ENCODE peak calls at places on chromosome 13, in seven cellular contexts. One of them, this sample, is unnamed.

GRCh38 chr13:113045214-113046007 is 60.2 kb upstream of the F7 start:
- DNase-seq in upper lobe of left lung: no peak
- DNase-seq in uterus: no peak
- DNase-seq in tibial nerve: no peak
- DNase-seq in A549: no peak
- DNase-seq in body of pancreas: no peak
- DNase-seq in transverse colon: no peak
- DNase-seq in this sample: no peak

GRCh38 chr13:109989686-109990085 is 203.3 kb upstream of the IRS2 start:
- DNase-seq in transverse colon: no peak
- DNase-seq in upper lobe of left lung: no peak
- DNase-seq in uterus: no peak
- DNase-seq in body of pancreas: no peak
- DNase-seq in tibial nerve: no peak
- DNase-seq in A549: no peak
- DNase-seq in this sample: no peak

GRCh38 chr13:110448230-110448629 is 113.3 kb downstream of the RAB20 start:
- DNase-seq in transverse colon: no peak
- DNase-seq in A549: no peak
- DNase-seq in upper lobe of left lung: no peak
- DNase-seq in body of pancreas: no peak
- DNase-seq in tibial nerve: no peak
- DNase-seq in uterus: peak
- DNase-seq in this sample: no peak

GRCh38 chr13:29479716-29480492 is 115.6 kb downstream of the SLC7A1 start:
- DNase-seq in transverse colon: no peak
- DNase-seq in uterus: no peak
- DNase-seq in body of pancreas: no peak
- DNase-seq in tibial nerve: no peak
- DNase-seq in A549: no peak
- DNase-seq in upper lobe of left lung: no peak
- DNase-seq in this sample: no peak

GRCh38 chr13:41085961-41086360 is 24.7 kb downstream of the WBP4 start:
- DNase-seq in body of pancreas: no peak
- DNase-seq in upper lobe of left lung: no peak
- DNase-seq in transverse colon: no peak
- DNase-seq in tibial nerve: no peak
- DNase-seq in A549: no peak
- DNase-seq in uterus: no peak
- DNase-seq in this sample: peak

GRCh38 chr13:39767791-39768564 is 112.5 kb downstream of the COG6 start:
- DNase-seq in uterus: no peak
- DNase-seq in upper lobe of left lung: no peak
- DNase-seq in body of pancreas: no peak
- DNase-seq in tibial nerve: no peak
- DNase-seq in transverse colon: peak
- DNase-seq in A549: no peak
- DNase-seq in this sample: no peak

GRCh38 chr13:51806571-51806970 is 2.6 kb upstream of the DHRS12 start:
- DNase-seq in uterus: no peak
- DNase-seq in upper lobe of left lung: no peak
- DNase-seq in body of pancreas: peak
- DNase-seq in tibial nerve: peak
- DNase-seq in A549: no peak
- DNase-seq in transverse colon: no peak
- DNase-seq in this sample: peak

GRCh38 chr13:109509154-109509905 is 277.1 kb downstream of the IRS2 start:
- DNase-seq in upper lobe of left lung: no peak
- DNase-seq in body of pancreas: no peak
- DNase-seq in uterus: no peak
- DNase-seq in A549: no peak
- DNase-seq in transverse colon: no peak
- DNase-seq in tibial nerve: no peak
- DNase-seq in this sample: no peak

GRCh38 chr13:25796474-25796873 is 255.3 kb downstream of the SHISA2 start:
- DNase-seq in upper lobe of left lung: no peak
- DNase-seq in uterus: no peak
- DNase-seq in body of pancreas: no peak
- DNase-seq in transverse colon: no peak
- DNase-seq in tibial nerve: no peak
- DNase-seq in A549: no peak
- DNase-seq in this sample: no peak

GRCh38 chr13:31793246-31793645 is 53.9 kb downstream of the RXFP2 start:
- DNase-seq in upper lobe of left lung: no peak
- DNase-seq in uterus: no peak
- DNase-seq in tibial nerve: no peak
- DNase-seq in A549: no peak
- DNase-seq in body of pancreas: no peak
- DNase-seq in transverse colon: no peak
- DNase-seq in this sample: no peak

GRCh38 chr13:110624766-110625756 is 9.7 kb downstream of the NAXD start:
- DNase-seq in upper lobe of left lung: no peak
- DNase-seq in transverse colon: no peak
- DNase-seq in A549: no peak
- DNase-seq in body of pancreas: no peak
- DNase-seq in tibial nerve: no peak
- DNase-seq in uterus: no peak
- DNase-seq in this sample: no peak

GRCh38 chr13:97122381-97122996 is 99.6 kb upstream of the MBNL2 start:
- DNase-seq in A549: no peak
- DNase-seq in transverse colon: no peak
- DNase-seq in tibial nerve: no peak
- DNase-seq in uterus: no peak
- DNase-seq in upper lobe of left lung: no peak
- DNase-seq in body of pancreas: no peak
- DNase-seq in this sample: no peak

GRCh38 chr13:59774511-59774911 is 389.2 kb downstream of the DIAPH3 start:
- DNase-seq in upper lobe of left lung: no peak
- DNase-seq in body of pancreas: no peak
- DNase-seq in uterus: no peak
- DNase-seq in A549: no peak
- DNase-seq in tibial nerve: no peak
- DNase-seq in transverse colon: no peak
- DNase-seq in this sample: no peak

GRCh38 chr13:24892844-24893243 is 128.9 kb downstream of the RNF17 start:
- DNase-seq in body of pancreas: no peak
- DNase-seq in A549: no peak
- DNase-seq in tibial nerve: no peak
- DNase-seq in uterus: no peak
- DNase-seq in upper lobe of left lung: no peak
- DNase-seq in transverse colon: no peak
- DNase-seq in this sample: no peak

GRCh38 chr13:38346764-38347163 is 2.9 kb upstream of the UFM1 start:
- DNase-seq in A549: no peak
- DNase-seq in body of pancreas: no peak
- DNase-seq in transverse colon: no peak
- DNase-seq in uterus: no peak
- DNase-seq in upper lobe of left lung: no peak
- DNase-seq in tibial nerve: no peak
- DNase-seq in this sample: no peak

GRCh38 chr13:20405691-20406090 is 120.0 kb downstream of the CRYL1 start:
- DNase-seq in upper lobe of left lung: peak
- DNase-seq in uterus: no peak
- DNase-seq in A549: no peak
- DNase-seq in tibial nerve: no peak
- DNase-seq in transverse colon: no peak
- DNase-seq in body of pancreas: no peak
- DNase-seq in this sample: no peak

GRCh38 chr13:75480691-75481175 is 1.2 kb downstream of the TBC1D4 start:
- DNase-seq in transverse colon: peak
- DNase-seq in upper lobe of left lung: peak
- DNase-seq in uterus: peak
- DNase-seq in A549: peak
- DNase-seq in body of pancreas: peak
- DNase-seq in tibial nerve: peak
- DNase-seq in this sample: peak

GRCh38 chr13:61880576-61881283 is 465.1 kb upstream of the PCDH20 start:
- DNase-seq in upper lobe of left lung: no peak
- DNase-seq in transverse colon: no peak
- DNase-seq in A549: no peak
- DNase-seq in body of pancreas: no peak
- DNase-seq in tibial nerve: no peak
- DNase-seq in uterus: no peak
- DNase-seq in this sample: peak

GRCh38 chr13:46154136-46154854 is 27.7 kb downstream of the LCP1 start:
- DNase-seq in transverse colon: no peak
- DNase-seq in A549: no peak
- DNase-seq in body of pancreas: no peak
- DNase-seq in tibial nerve: no peak
- DNase-seq in upper lobe of left lung: no peak
- DNase-seq in uterus: no peak
- DNase-seq in this sample: no peak

GRCh38 chr13:27728271-27728670 is 64.0 kb upstream of the GSX1 start:
- DNase-seq in tibial nerve: no peak
- DNase-seq in upper lobe of left lung: no peak
- DNase-seq in A549: no peak
- DNase-seq in uterus: no peak
- DNase-seq in body of pancreas: no peak
- DNase-seq in transverse colon: no peak
- DNase-seq in this sample: peak

DNA sequence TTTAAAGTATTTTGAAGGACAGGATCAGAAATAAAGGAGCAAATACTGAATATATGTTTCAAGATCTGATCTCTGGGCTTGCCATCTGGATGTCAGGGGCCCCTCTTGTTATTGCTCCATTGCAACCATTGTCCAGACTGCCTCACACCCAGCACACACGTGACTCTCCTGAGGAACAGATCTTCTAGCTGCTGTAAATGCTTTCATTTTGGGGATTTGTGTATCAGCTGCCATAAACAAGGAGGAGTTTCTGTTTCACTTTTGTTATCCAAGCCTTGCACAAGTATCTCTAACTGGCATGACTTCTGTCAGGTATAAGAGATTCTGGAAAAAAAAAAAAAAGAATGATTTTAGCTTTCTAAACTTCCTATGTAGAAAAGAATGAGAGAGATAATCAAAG is 1624.1 kb upstream of the PRR20A start:
- DNase-seq in transverse colon: no peak
- DNase-seq in tibial nerve: no peak
- DNase-seq in uterus: no peak
- DNase-seq in A549: no peak
- DNase-seq in upper lobe of left lung: no peak
- DNase-seq in body of pancreas: no peak
- DNase-seq in this sample: no peak
- TF ChIP-seq POLR2A in transverse colon: no peak
- TF ChIP-seq POLR2A in tibial nerve: no peak
- TF ChIP-seq POLR2A in uterus: no peak
- TF ChIP-seq POLR2A in A549: no peak
- TF ChIP-seq POLR2A in upper lobe of left lung: no peak
- TF ChIP-seq POLR2A in body of pancreas: no peak
- TF ChIP-seq POLR2A in this sample: no peak

GRCh38 chr13:37014609-37015008 is 14.0 kb downstream of the EXOSC8 start:
- DNase-seq in transverse colon: no peak
- DNase-seq in uterus: no peak
- DNase-seq in body of pancreas: no peak
- DNase-seq in tibial nerve: no peak
- DNase-seq in upper lobe of left lung: no peak
- DNase-seq in A549: no peak
- DNase-seq in this sample: no peak

GRCh38 chr13:37011788-37012187 is 11.2 kb downstream of the EXOSC8 start:
- DNase-seq in A549: no peak
- DNase-seq in transverse colon: no peak
- DNase-seq in body of pancreas: no peak
- DNase-seq in upper lobe of left lung: no peak
- DNase-seq in uterus: no peak
- DNase-seq in tibial nerve: no peak
- DNase-seq in this sample: no peak

GRCh38 chr13:37009692-37010091 is 9.1 kb downstream of the EXOSC8 start:
- DNase-seq in upper lobe of left lung: no peak
- DNase-seq in transverse colon: no peak
- DNase-seq in body of pancreas: no peak
- DNase-seq in tibial nerve: no peak
- DNase-seq in A549: no peak
- DNase-seq in uterus: no peak
- DNase-seq in this sample: no peak

GRCh38 chr13:37010424-37010823 is 9.8 kb downstream of the EXOSC8 start:
- DNase-seq in A549: no peak
- DNase-seq in tibial nerve: no peak
- DNase-seq in upper lobe of left lung: no peak
- DNase-seq in transverse colon: no peak
- DNase-seq in body of pancreas: no peak
- DNase-seq in uterus: no peak
- DNase-seq in this sample: no peak

DNA sequence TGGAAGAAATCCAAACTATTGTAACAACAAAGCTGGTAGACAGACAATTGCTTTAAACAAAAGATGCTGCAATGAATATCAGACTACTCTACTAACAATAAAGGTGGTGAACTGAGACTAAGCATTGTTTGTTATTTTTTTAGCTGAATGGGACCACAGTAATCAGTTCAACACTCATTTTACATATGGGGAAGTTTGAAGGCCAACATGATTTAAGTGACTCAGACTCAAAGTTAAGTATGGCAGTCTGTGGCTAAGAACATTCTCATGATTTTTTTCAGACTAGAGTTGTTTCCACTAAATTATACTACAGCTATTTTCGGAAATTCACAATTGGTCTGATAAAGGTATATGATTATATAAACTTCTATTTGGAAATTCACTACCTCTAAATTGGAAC is 10.4 kb downstream of the EXOSC8 start:
- DNase-seq in tibial nerve: no peak
- DNase-seq in upper lobe of left lung: no peak
- DNase-seq in A549: no peak
- DNase-seq in transverse colon: no peak
- DNase-seq in body of pancreas: no peak
- DNase-seq in uterus: no peak
- DNase-seq in this sample: no peak
- TF ChIP-seq POLR2A in tibial nerve: no peak
- TF ChIP-seq POLR2A in upper lobe of left lung: no peak
- TF ChIP-seq POLR2A in A549: no peak
- TF ChIP-seq POLR2A in transverse colon: no peak
- TF ChIP-seq POLR2A in body of pancreas: no peak
- TF ChIP-seq POLR2A in uterus: no peak
- TF ChIP-seq POLR2A in this sample: no peak

GRCh38 chr13:101916758-101917474 is 464.4 kb downstream of the ITGBL1 start:
- DNase-seq in upper lobe of left lung: no peak
- DNase-seq in transverse colon: no peak
- DNase-seq in tibial nerve: no peak
- DNase-seq in uterus: no peak
- DNase-seq in body of pancreas: no peak
- DNase-seq in A549: no peak
- DNase-seq in this sample: no peak
- TF ChIP-seq POLR2A in upper lobe of left lung: no peak
- TF ChIP-seq POLR2A in transverse colon: no peak
- TF ChIP-seq POLR2A in tibial nerve: no peak
- TF ChIP-seq POLR2A in uterus: no peak
- TF ChIP-seq POLR2A in body of pancreas: no peak
- TF ChIP-seq POLR2A in A549: no peak
- TF ChIP-seq POLR2A in this sample: no peak

DNA sequence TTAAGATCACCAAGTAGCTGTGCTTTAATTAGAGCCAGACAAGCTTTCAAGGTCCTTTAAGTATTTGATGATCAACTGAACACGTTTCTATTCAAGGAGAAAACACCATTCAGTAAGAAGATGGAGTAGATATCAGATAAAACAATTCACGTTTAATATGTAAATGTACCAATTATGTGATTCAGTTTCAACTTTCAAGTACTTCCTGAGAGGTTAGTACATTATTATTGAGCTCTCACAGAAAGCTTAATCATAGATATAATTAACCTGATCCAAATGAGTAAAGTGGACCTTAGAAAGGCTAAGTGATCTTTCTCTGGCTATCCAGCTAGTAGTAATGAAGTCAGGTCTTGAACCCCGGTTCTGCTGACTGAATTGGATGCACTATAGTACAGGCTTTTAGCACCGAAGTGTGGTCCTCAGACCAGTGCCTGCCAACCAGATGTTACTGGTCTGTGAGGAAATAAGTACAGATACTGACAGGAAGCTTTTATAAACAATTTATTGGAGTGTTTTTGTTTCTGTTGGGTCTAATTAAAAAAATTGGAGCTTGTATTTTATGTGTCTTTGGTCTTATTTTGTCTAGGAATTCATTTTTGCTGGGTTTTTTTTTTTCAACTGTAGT is 10.2 kb downstream of the CLN5 start:
- DNase-seq in upper lobe of left lung: no peak
- DNase-seq in body of pancreas: no peak
- DNase-seq in A549: no peak
- DNase-seq in uterus: no peak
- DNase-seq in transverse colon: no peak
- DNase-seq in tibial nerve: no peak
- DNase-seq in this sample: no peak
- TF ChIP-seq POLR2A in upper lobe of left lung: no peak
- TF ChIP-seq POLR2A in body of pancreas: no peak
- TF ChIP-seq POLR2A in A549: no peak
- TF ChIP-seq POLR2A in uterus: no peak
- TF ChIP-seq POLR2A in transverse colon: no peak
- TF ChIP-seq POLR2A in tibial nerve: no peak
- TF ChIP-seq POLR2A in this sample: no peak